ENCODE peak calls at places on chromosomes 6 and 20, in four cellular contexts. E, C, Z and N are unnamed samples.

GRCh38 chr6:24949020-24949569 is 13.3 kb upstream of the RIPOR2 start:
- DNase-seq in E (no peak), Z (no peak), C (no peak), N (no peak)

GRCh38 chr20:35952480-35953410 is 1.6 kb downstream of the SCAND1 start:
- DNase-seq in Z (no peak), C (no peak), E (no peak), N (no peak)

GRCh38 chr20:25309395-25310267 is 61.7 kb downstream of the PYGB start:
- DNase-seq in C (no peak), Z (peak; percentile 67), E (no peak), N (no peak)

GRCh38 chr20:45070932-45071632 is 29.8 kb downstream of the KCNS1 start:
- DNase-seq in E (no peak), Z (no peak), C (no peak), N (no peak)

GRCh38 chr6:153059311-153059710 is 56.8 kb upstream of the MTRF1L start:
- DNase-seq in C (no peak), Z (no peak), E (no peak), N (no peak)

GRCh38 chr6:121677551-121677950 is 242.1 kb downstream of the GJA1 start:
- DNase-seq in C (no peak), E (no peak), Z (no peak), N (no peak)

GRCh38 chr20:46285072-46285471 is 23.2 kb downstream of the CDH22 start:
- DNase-seq in C (no peak), E (no peak), Z (no peak), N (no peak)

GRCh38 chr20:21235713-21236445 is 67.3 kb upstream of the XRN2 start:
- DNase-seq in Z (peak; percentile 34), E (peak; percentile 62), C (peak; percentile 45), N (peak; percentile 87)

GRCh38 chr6:139553916-139554315 is 179.5 kb upstream of the CITED2 start:
- DNase-seq in C (no peak), E (no peak), Z (no peak), N (no peak)